ENCODE peak calls at places on chromosomes 4 and X, in nine cellular contexts. One of them, this sample, is unnamed.

GRCh38 chr4:83725076-83726074 is 189.5 kb downstream of the GPAT3 start:
- DNase-seq in skeletal muscle cell: no peak
- DNase-seq in dorsolateral prefrontal cortex: no peak
- DNase-seq in naive B cell: no peak
- DNase-seq in NCI-H460: no peak
- DNase-seq in stimulated activated CD8-positive, alpha-beta memory T cell treated with anti-CD3 and anti-CD28 coated beads, Interleukin-2, amount 100 ng/mL, for 1 hour: no peak
- DNase-seq in hippocampal formation: no peak
- DNase-seq in cerebellum: no peak
- DNase-seq in NCI-H2029: no peak
- DNase-seq in this sample: no peak

GRCh38 chr4:95929448-95930064 is 89.7 kb downstream of the PDHA2 start:
- DNase-seq in dorsolateral prefrontal cortex: no peak
- DNase-seq in cerebellum: no peak
- DNase-seq in stimulated activated CD8-positive, alpha-beta memory T cell treated with anti-CD3 and anti-CD28 coated beads, Interleukin-2, amount 100 ng/mL, for 1 hour: no peak
- DNase-seq in naive B cell: no peak
- DNase-seq in NCI-H460: no peak
- DNase-seq in skeletal muscle cell: no peak
- DNase-seq in hippocampal formation: no peak
- DNase-seq in NCI-H2029: no peak
- DNase-seq in this sample: peak

GRCh38 chr4:23238848-23239247 is 546.1 kb downstream of the GBA3 start:
- DNase-seq in stimulated activated CD8-positive, alpha-beta memory T cell treated with anti-CD3 and anti-CD28 coated beads, Interleukin-2, amount 100 ng/mL, for 1 hour: no peak
- DNase-seq in dorsolateral prefrontal cortex: no peak
- DNase-seq in naive B cell: no peak
- DNase-seq in NCI-H2029: no peak
- DNase-seq in cerebellum: no peak
- DNase-seq in skeletal muscle cell: no peak
- DNase-seq in NCI-H460: no peak
- DNase-seq in hippocampal formation: no peak
- DNase-seq in this sample: no peak

GRCh38 chr4:113637823-113638691 is 123.5 kb downstream of the CAMK2D start:
- DNase-seq in cerebellum: peak
- DNase-seq in dorsolateral prefrontal cortex: no peak
- DNase-seq in NCI-H460: no peak
- DNase-seq in NCI-H2029: no peak
- DNase-seq in naive B cell: peak
- DNase-seq in skeletal muscle cell: no peak
- DNase-seq in stimulated activated CD8-positive, alpha-beta memory T cell treated with anti-CD3 and anti-CD28 coated beads, Interleukin-2, amount 100 ng/mL, for 1 hour: no peak
- DNase-seq in hippocampal formation: no peak
- DNase-seq in this sample: no peak

GRCh38 chr4:187603093-187603395 is 392.5 kb upstream of the ZFP42 start:
- DNase-seq in naive B cell: no peak
- DNase-seq in skeletal muscle cell: peak
- DNase-seq in stimulated activated CD8-positive, alpha-beta memory T cell treated with anti-CD3 and anti-CD28 coated beads, Interleukin-2, amount 100 ng/mL, for 1 hour: no peak
- DNase-seq in hippocampal formation: no peak
- DNase-seq in cerebellum: no peak
- DNase-seq in dorsolateral prefrontal cortex: no peak
- DNase-seq in NCI-H2029: no peak
- DNase-seq in NCI-H460: no peak
- DNase-seq in this sample: no peak

GRCh38 chr4:76571274-76571673 is 136.2 kb downstream of the SHROOM3 start:
- DNase-seq in NCI-H2029: peak
- DNase-seq in cerebellum: no peak
- DNase-seq in naive B cell: no peak
- DNase-seq in NCI-H460: no peak
- DNase-seq in stimulated activated CD8-positive, alpha-beta memory T cell treated with anti-CD3 and anti-CD28 coated beads, Interleukin-2, amount 100 ng/mL, for 1 hour: no peak
- DNase-seq in skeletal muscle cell: no peak
- DNase-seq in hippocampal formation: no peak
- DNase-seq in dorsolateral prefrontal cortex: no peak
- DNase-seq in this sample: no peak

GRCh38 chrX:20066968-20067708 is 49.6 kb downstream of the MAP7D2 start:
- DNase-seq in cerebellum: peak
- DNase-seq in naive B cell: peak
- DNase-seq in skeletal muscle cell: no peak
- DNase-seq in stimulated activated CD8-positive, alpha-beta memory T cell treated with anti-CD3 and anti-CD28 coated beads, Interleukin-2, amount 100 ng/mL, for 1 hour: no peak
- DNase-seq in hippocampal formation: peak
- DNase-seq in NCI-H2029: peak
- DNase-seq in dorsolateral prefrontal cortex: no peak
- DNase-seq in NCI-H460: peak
- DNase-seq in this sample: peak

GRCh38 chr4:33086351-33086900 is 2366.3 kb downstream of the PCDH7 start:
- DNase-seq in NCI-H460: no peak
- DNase-seq in dorsolateral prefrontal cortex: no peak
- DNase-seq in cerebellum: no peak
- DNase-seq in skeletal muscle cell: no peak
- DNase-seq in NCI-H2029: no peak
- DNase-seq in stimulated activated CD8-positive, alpha-beta memory T cell treated with anti-CD3 and anti-CD28 coated beads, Interleukin-2, amount 100 ng/mL, for 1 hour: no peak
- DNase-seq in hippocampal formation: no peak
- DNase-seq in naive B cell: no peak
- DNase-seq in this sample: no peak

GRCh38 chrX:3184176-3184930 is 143.1 kb downstream of the ARSF start:
- DNase-seq in hippocampal formation: no peak
- DNase-seq in naive B cell: no peak
- DNase-seq in stimulated activated CD8-positive, alpha-beta memory T cell treated with anti-CD3 and anti-CD28 coated beads, Interleukin-2, amount 100 ng/mL, for 1 hour: no peak
- DNase-seq in cerebellum: no peak
- DNase-seq in NCI-H2029: no peak
- DNase-seq in dorsolateral prefrontal cortex: no peak
- DNase-seq in NCI-H460: no peak
- DNase-seq in skeletal muscle cell: peak
- DNase-seq in this sample: no peak

GRCh38 chr4:143017210-143017609 is 167.5 kb upstream of the USP38 start:
- DNase-seq in NCI-H2029: no peak
- DNase-seq in stimulated activated CD8-positive, alpha-beta memory T cell treated with anti-CD3 and anti-CD28 coated beads, Interleukin-2, amount 100 ng/mL, for 1 hour: no peak
- DNase-seq in hippocampal formation: no peak
- DNase-seq in skeletal muscle cell: no peak
- DNase-seq in naive B cell: no peak
- DNase-seq in cerebellum: no peak
- DNase-seq in dorsolateral prefrontal cortex: no peak
- DNase-seq in NCI-H460: no peak
- DNase-seq in this sample: no peak

GRCh38 chr4:73713650-73714049 is 26.7 kb upstream of the CXCL8 start:
- DNase-seq in NCI-H2029: no peak
- DNase-seq in naive B cell: no peak
- DNase-seq in hippocampal formation: no peak
- DNase-seq in NCI-H460: no peak
- DNase-seq in stimulated activated CD8-positive, alpha-beta memory T cell treated with anti-CD3 and anti-CD28 coated beads, Interleukin-2, amount 100 ng/mL, for 1 hour: no peak
- DNase-seq in skeletal muscle cell: no peak
- DNase-seq in cerebellum: no peak
- DNase-seq in dorsolateral prefrontal cortex: no peak
- DNase-seq in this sample: no peak

GRCh38 chrX:41737065-41737464 is 13.1 kb downstream of the GPR82 start:
- DNase-seq in naive B cell: no peak
- DNase-seq in skeletal muscle cell: no peak
- DNase-seq in NCI-H460: no peak
- DNase-seq in hippocampal formation: no peak
- DNase-seq in dorsolateral prefrontal cortex: no peak
- DNase-seq in cerebellum: no peak
- DNase-seq in NCI-H2029: no peak
- DNase-seq in stimulated activated CD8-positive, alpha-beta memory T cell treated with anti-CD3 and anti-CD28 coated beads, Interleukin-2, amount 100 ng/mL, for 1 hour: no peak
- DNase-seq in this sample: no peak

GRCh38 chrX:42519666-42520231 is 258.2 kb downstream of the PPP1R2C start:
- DNase-seq in naive B cell: no peak
- DNase-seq in skeletal muscle cell: peak
- DNase-seq in dorsolateral prefrontal cortex: no peak
- DNase-seq in stimulated activated CD8-positive, alpha-beta memory T cell treated with anti-CD3 and anti-CD28 coated beads, Interleukin-2, amount 100 ng/mL, for 1 hour: no peak
- DNase-seq in NCI-H2029: no peak
- DNase-seq in hippocampal formation: no peak
- DNase-seq in NCI-H460: no peak
- DNase-seq in cerebellum: no peak
- DNase-seq in this sample: no peak

GRCh38 chrX:35166023-35166422 is 223.4 kb downstream of the FAM47B start:
- DNase-seq in cerebellum: no peak
- DNase-seq in skeletal muscle cell: no peak
- DNase-seq in stimulated activated CD8-positive, alpha-beta memory T cell treated with anti-CD3 and anti-CD28 coated beads, Interleukin-2, amount 100 ng/mL, for 1 hour: no peak
- DNase-seq in naive B cell: no peak
- DNase-seq in hippocampal formation: no peak
- DNase-seq in NCI-H2029: no peak
- DNase-seq in NCI-H460: no peak
- DNase-seq in dorsolateral prefrontal cortex: no peak
- DNase-seq in this sample: no peak

GRCh38 chrX:118976599-118977340 is 2.4 kb downstream of the LONRF3 start:
- DNase-seq in stimulated activated CD8-positive, alpha-beta memory T cell treated with anti-CD3 and anti-CD28 coated beads, Interleukin-2, amount 100 ng/mL, for 1 hour: no peak
- DNase-seq in NCI-H2029: no peak
- DNase-seq in NCI-H460: peak
- DNase-seq in cerebellum: peak
- DNase-seq in dorsolateral prefrontal cortex: no peak
- DNase-seq in naive B cell: no peak
- DNase-seq in hippocampal formation: no peak
- DNase-seq in skeletal muscle cell: no peak
- DNase-seq in this sample: no peak

This sample was measured in SK-N-DZ.